ENCODE peak calls at places on chromosomes 5 and 9, in four cellular contexts. Z is HEK293T, P is B cell, D is iris pigment epithelial cell. S is an unnamed sample.

GRCh38 chr9:13480688-13481087 is 201.2 kb upstream of the MPDZ start:
- DNase-seq in Z (no peak), P (no peak), D (no peak), S (no peak)

GRCh38 chr5:133406632-133407276 is 205.6 kb downstream of the FSTL4 start:
- DNase-seq in Z (no peak), P (no peak), D (no peak), S (no peak)

GRCh38 chr9:106868565-106868964 is 5.6 kb downstream of the ZNF462 start:
- DNase-seq in Z (no peak), P (no peak), D (peak), S (no peak)

GRCh38 chr9:79011461-79011860 is 560.3 kb upstream of the TLE4 start:
- DNase-seq in Z (no peak), P (no peak), D (no peak), S (no peak)

GRCh38 chr9:135602789-135603481 is 36.4 kb downstream of the GLT6D1 start:
- DNase-seq in Z (peak), P (peak), D (peak), S (peak)

GRCh38 chr5:68261174-68262021 is 45.8 kb downstream of the PIK3R1 start:
- DNase-seq in Z (no peak), P (no peak), D (peak), S (peak)

GRCh38 chr9:86766912-86767311 is 180.4 kb downstream of the GAS1 start:
- DNase-seq in Z (peak), P (no peak), D (peak), S (peak)

GRCh38 chr9:135910757-135911156 is 3.4 kb upstream of the CAMSAP1 start:
- DNase-seq in Z (no peak), P (no peak), D (no peak), S (no peak)

GRCh38 chr5:133404724-133405123 is 207.6 kb downstream of the FSTL4 start:
- DNase-seq in Z (no peak), P (no peak), D (no peak), S (no peak)

GRCh38 chr9:86389648-86390047 is 35.4 kb upstream of the TUT7 start:
- DNase-seq in Z (no peak), P (no peak), D (no peak), S (no peak)

GRCh38 chr9:110926828-110927227 is 111.4 kb downstream of the LPAR1 start:
- DNase-seq in Z (no peak), P (no peak), D (no peak), S (no peak)

GRCh38 chr5:167642779-167643517 is 648.5 kb upstream of the WWC1 start:
- DNase-seq in Z (no peak), P (no peak), D (peak), S (peak)

GRCh38 chr5:16617272-16617973 is 626 bp upstream of the RETREG1 start:
- DNase-seq in Z (no peak), P (peak), D (no peak), S (no peak)

GRCh38 chr5:103262422-103262871 is 3.9 kb downstream of the MACIR start:
- DNase-seq in Z (no peak), P (no peak), D (peak), S (peak)

GRCh38 chr5:83744851-83745250 is 24.2 kb upstream of the HAPLN1 start:
- DNase-seq in Z (no peak), P (no peak), D (peak), S (peak)

GRCh38 chr5:116456036-116456435 is 118.6 kb downstream of the SEMA6A start:
- DNase-seq in Z (no peak), P (no peak), D (no peak), S (no peak)

GRCh38 chr9:128244443-128245226 is 31.2 kb downstream of the GOLGA2 start:
- DNase-seq in Z (no peak), P (peak), D (peak), S (peak)

GRCh38 chr5:1479581-1480188 is 34.4 kb upstream of the SLC6A3 start:
- DNase-seq in Z (peak), P (peak), D (peak), S (peak)

GRCh38 chr9:110033869-110034268 is 174.1 kb downstream of the C9orf152 start:
- DNase-seq in Z (no peak), P (no peak), D (peak), S (peak)

GRCh38 chr5:36045895-36046294 is 20.8 kb downstream of the UGT3A2 start:
- DNase-seq in Z (no peak), P (no peak), D (no peak), S (no peak)

GRCh38 chr5:138543730-138544104 is 681 bp upstream of the ETF1 start:
- DNase-seq in Z (peak), P (no peak), D (peak), S (no peak)

GRCh38 chr9:97046228-97046627 is 7.3 kb upstream of the CTSV start:
- DNase-seq in Z (no peak), P (no peak), D (peak), S (peak)

GRCh38 chr9:119177141-119177540 is 192.1 kb downstream of the BRINP1 start:
- DNase-seq in Z (no peak), P (no peak), D (no peak), S (no peak)

GRCh38 chr9:93224591-93224990 is 40.7 kb downstream of the WNK2 start:
- DNase-seq in Z (no peak), P (no peak), D (no peak), S (no peak)

GRCh38 chr9:76873821-76874220 is 32.1 kb downstream of the PRUNE2 start:
- DNase-seq in Z (no peak), P (no peak), D (no peak), S (no peak)

GRCh38 chr9:81318571-81318970 is 370.8 kb downstream of the TLE1 start:
- DNase-seq in Z (no peak), P (no peak), D (peak), S (peak)

GRCh38 chr5:168712280-168712924 is 133.2 kb upstream of the PANK3 start:
- DNase-seq in Z (no peak), P (no peak), D (peak), S (peak)

GRCh38 chr5:22780756-22781155 is 72.4 kb downstream of the CDH12 start:
- DNase-seq in Z (no peak), P (no peak), D (no peak), S (no peak)

GRCh38 chr9:17832812-17833211 is 253.9 kb downstream of the SH3GL2 start:
- DNase-seq in Z (no peak), P (no peak), D (no peak), S (no peak)